ENCODE peak calls at places on chromosome 21, in nine cellular contexts. R is A549; N is aorta; L is CD8-positive, alpha-beta memory T cell; X is cardiac muscle cell; K is IMR-90; C is CD8-positive, alpha-beta T cell; P is colonic mucosa; Z is adrenal gland. W is an unnamed sample.

GRCh38 chr21:40146201-40146890 is 279.1 kb downstream of the PCP4 start:
- DNase-seq in R (no peak), N (no peak), L (no peak), X (no peak), K (no peak), C (no peak), P (no peak), Z (no peak), W (no peak)

GRCh38 chr21:25742900-25743299 is 8.1 kb downstream of the GABPA start:
- DNase-seq in R (no peak), N (no peak), L (no peak), X (no peak), K (no peak), C (no peak), P (no peak), Z (no peak), W (no peak)

GRCh38 chr21:42535602-42536171 is 22.0 kb downstream of the SLC37A1 start:
- DNase-seq in R (no peak), N (no peak), L (no peak), X (no peak), K (no peak), C (no peak), P (peak), Z (no peak), W (no peak)

GRCh38 chr21:42654179-42654912 is 925 bp downstream of the PDE9A start:
- DNase-seq in R (peak), N (peak), L (no peak), X (no peak), K (no peak), C (peak), P (peak), Z (no peak), W (no peak)

GRCh38 chr21:42040411-42041180 is 30.4 kb upstream of the ZBTB21 start:
- DNase-seq in R (peak), N (no peak), L (no peak), X (peak), K (peak), C (no peak), P (no peak), Z (peak), W (no peak)

GRCh38 chr21:14553422-14553821 is 7.3 kb upstream of the SAMSN1 start:
- DNase-seq in R (no peak), N (no peak), L (no peak), X (no peak), K (no peak), C (no peak), P (no peak), Z (no peak), W (no peak)

GRCh38 chr21:42925114-42925907 is at the start of gene ERVH48-1:
- DNase-seq in R (no peak), N (peak), L (no peak), X (peak), K (peak), C (no peak), P (no peak), Z (no peak), W (no peak)

GRCh38 chr21:25925064-25925463 is 190.3 kb downstream of the GABPA start:
- DNase-seq in R (no peak), N (no peak), L (no peak), X (no peak), K (no peak), C (no peak), P (no peak), Z (no peak), W (no peak)

GRCh38 chr21:45818904-45819285 is 162.7 kb upstream of the COL6A1 start:
- DNase-seq in R (peak), N (no peak), L (no peak), X (peak), K (peak), C (peak), P (no peak), Z (no peak), W (no peak)

GRCh38 chr21:29947119-29947518 is 7.3 kb upstream of the GRIK1 start:
- DNase-seq in R (no peak), N (no peak), L (no peak), X (no peak), K (no peak), C (no peak), P (no peak), Z (no peak), W (no peak)

GRCh38 chr21:41112740-41113692 is 54.9 kb upstream of the BACE2 start:
- DNase-seq in R (no peak), N (peak), L (no peak), X (peak), K (peak), C (no peak), P (no peak), Z (no peak), W (no peak)

GRCh38 chr21:46503922-46504539 is 45.3 kb downstream of the DIP2A start:
- DNase-seq in R (no peak), N (no peak), L (no peak), X (no peak), K (no peak), C (no peak), P (no peak), Z (no peak), W (no peak)

GRCh38 chr21:25506887-25507286 is 100.4 kb downstream of the MRPL39 start:
- DNase-seq in R (peak), N (no peak), L (no peak), X (no peak), K (peak), C (no peak), P (no peak), Z (no peak), W (no peak)

GRCh38 chr21:42734323-42734971 is 81.0 kb downstream of the PDE9A start:
- DNase-seq in R (peak), N (no peak), L (no peak), X (no peak), K (no peak), C (no peak), P (no peak), Z (no peak), W (no peak)

GRCh38 chr21:39958731-39959130 is 91.5 kb downstream of the PCP4 start:
- DNase-seq in R (no peak), N (no peak), L (no peak), X (no peak), K (no peak), C (no peak), P (no peak), Z (no peak), W (no peak)

GRCh38 chr21:29185172-29185571 is 54.7 kb downstream of the MAP3K7CL start:
- DNase-seq in R (no peak), N (no peak), L (no peak), X (no peak), K (peak), C (no peak), P (no peak), Z (no peak), W (no peak)

GRCh38 chr21:41023936-41024335 is 144.0 kb upstream of the BACE2 start:
- DNase-seq in R (no peak), N (no peak), L (no peak), X (no peak), K (no peak), C (no peak), P (no peak), Z (no peak), W (no peak)

GRCh38 chr21:45843426-45843825 is 138.1 kb upstream of the COL6A1 start:
- DNase-seq in R (no peak), N (no peak), L (no peak), X (no peak), K (no peak), C (no peak), P (no peak), Z (no peak), W (no peak)

GRCh38 chr21:43357708-43358430 is 69.1 kb downstream of the SIK1 start:
- DNase-seq in R (no peak), N (no peak), L (no peak), X (no peak), K (no peak), C (no peak), P (no peak), Z (no peak), W (no peak)

GRCh38 chr21:46116846-46117585 is 19.1 kb downstream of the COL6A2 start:
- DNase-seq in R (no peak), N (peak), L (peak), X (no peak), K (no peak), C (no peak), P (no peak), Z (peak), W (no peak)

GRCh38 chr21:26148834-26149354 is 21.7 kb downstream of the APP start:
- DNase-seq in R (no peak), N (no peak), L (no peak), X (peak), K (peak), C (no peak), P (no peak), Z (no peak), W (no peak)

GRCh38 chr21:32624726-32625125 is 12.5 kb upstream of the CFAP298 start:
- DNase-seq in R (no peak), N (no peak), L (no peak), X (peak), K (peak), C (no peak), P (no peak), Z (no peak), W (no peak)

GRCh38 chr21:27277122-27277521 is 310.2 kb upstream of the ADAMTS5 start:
- DNase-seq in R (no peak), N (no peak), L (no peak), X (peak), K (peak), C (no peak), P (no peak), Z (no peak), W (no peak)

GRCh38 chr21:42474043-42474831 is 21.8 kb downstream of the RSPH1 start:
- DNase-seq in R (peak), N (no peak), L (no peak), X (peak), K (no peak), C (no peak), P (peak), Z (peak), W (no peak)

GRCh38 chr21:45855248-45855801 is 126.2 kb upstream of the COL6A1 start:
- DNase-seq in R (no peak), N (no peak), L (no peak), X (no peak), K (no peak), C (no peak), P (no peak), Z (peak), W (no peak)

GRCh38 chr21:22200378-22201092 is 1202.3 kb downstream of the NCAM2 start:
- DNase-seq in R (no peak), N (no peak), L (no peak), X (no peak), K (no peak), C (no peak), P (no peak), Z (no peak), W (no peak)

DNA sequence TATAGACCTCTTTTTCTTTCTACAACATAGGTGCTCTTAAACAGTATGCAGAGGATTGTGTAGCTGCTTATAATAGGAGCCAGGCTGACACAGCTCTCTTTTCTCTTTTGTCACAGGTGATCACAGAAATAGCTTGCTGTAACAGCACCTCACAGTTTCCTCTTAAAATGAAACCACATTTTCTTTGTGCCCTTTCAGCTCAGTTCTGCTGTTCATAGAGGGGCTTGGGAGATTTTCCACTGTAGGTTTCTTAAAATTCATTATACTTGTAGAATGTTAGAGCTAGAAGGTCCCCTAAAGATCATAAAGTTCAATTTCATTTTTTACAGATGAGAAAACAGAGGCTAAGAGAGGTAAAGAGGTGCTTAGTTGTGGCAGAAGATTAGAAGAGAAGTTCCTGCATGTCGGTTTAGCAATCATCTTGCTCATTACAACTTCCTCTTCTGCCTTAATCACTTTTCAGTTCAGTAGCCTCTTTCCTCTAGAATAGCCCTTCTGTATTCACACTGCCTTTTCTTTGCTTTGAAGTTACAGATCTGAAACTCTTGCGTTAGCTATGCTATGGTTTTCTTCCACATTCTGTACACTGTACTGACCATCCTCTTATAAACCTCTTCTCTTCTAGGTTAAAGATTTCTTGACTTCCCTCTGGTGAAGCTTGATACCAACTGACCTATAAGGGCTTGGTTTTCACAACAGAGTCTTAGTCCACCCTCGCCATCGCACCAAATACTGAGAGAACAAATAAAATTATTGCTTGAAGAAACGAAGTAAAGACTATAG is 35.1 kb downstream of the C21orf91 start:
- DNase-seq in R (no peak), N (no peak), L (no peak), X (no peak), K (no peak), C (no peak), P (no peak), Z (no peak), W (no peak)
- H3K27ac ChIP-seq in R (no peak), N (no peak), L (peak), X (no peak), K (no peak), C (peak), P (peak), Z (no peak), W (no peak)

GRCh38 chr21:44759628-44760285 is 41.9 kb downstream of the UBE2G2 start:
- DNase-seq in R (no peak), N (no peak), L (no peak), X (no peak), K (no peak), C (no peak), P (no peak), Z (no peak), W (no peak)
- H3K27ac ChIP-seq in R (no peak), N (no peak), L (no peak), X (no peak), K (no peak), C (no peak), P (no peak), Z (no peak), W (no peak)

GRCh38 chr21:33642027-33642895 is at the start of gene ITSN1:
- DNase-seq in R (peak), N (peak), L (peak), X (peak), K (peak), C (peak), P (peak), Z (peak), W (peak)

GRCh38 chr21:33644383-33645074 is 2.2 kb downstream of the ITSN1 start:
- DNase-seq in R (no peak), N (no peak), L (no peak), X (peak), K (peak), C (no peak), P (no peak), Z (peak), W (no peak)

GRCh38 chr21:33641339-33642026 is at the start of gene CRYZL1:
- DNase-seq in R (peak), N (peak), L (peak), X (peak), K (peak), C (peak), P (peak), Z (peak), W (peak)

GRCh38 chr21:33643658-33644311 is 1.5 kb downstream of the ITSN1 start:
- DNase-seq in R (no peak), N (no peak), L (no peak), X (peak), K (no peak), C (no peak), P (no peak), Z (no peak), W (no peak)

GRCh38 chr21:33642896-33643657 is 776 bp downstream of the ITSN1 start:
- DNase-seq in R (peak), N (peak), L (no peak), X (peak), K (peak), C (no peak), P (peak), Z (peak), W (no peak)
- H3K27ac ChIP-seq in R (peak), N (peak), L (no peak), X (peak), K (peak), C (no peak), P (peak), Z (peak), W (peak)

GRCh38 chr21:35556536-35556935 is 503.8 kb downstream of the SETD4 start:
- DNase-seq in R (no peak), N (no peak), L (no peak), X (no peak), K (no peak), C (no peak), P (no peak), Z (no peak), W (no peak)

GRCh38 chr21:35562876-35563275 is 497.4 kb downstream of the SETD4 start:
- DNase-seq in R (no peak), N (no peak), L (no peak), X (peak), K (peak), C (no peak), P (no peak), Z (no peak), W (no peak)

GRCh38 chr21:35559128-35559831 is 501.0 kb downstream of the SETD4 start:
- DNase-seq in R (no peak), N (peak), L (no peak), X (peak), K (peak), C (no peak), P (no peak), Z (peak), W (no peak)

GRCh38 chr21:35561076-35561475 is 499.2 kb downstream of the SETD4 start:
- DNase-seq in R (no peak), N (no peak), L (no peak), X (no peak), K (no peak), C (no peak), P (no peak), Z (no peak), W (no peak)

DNA sequence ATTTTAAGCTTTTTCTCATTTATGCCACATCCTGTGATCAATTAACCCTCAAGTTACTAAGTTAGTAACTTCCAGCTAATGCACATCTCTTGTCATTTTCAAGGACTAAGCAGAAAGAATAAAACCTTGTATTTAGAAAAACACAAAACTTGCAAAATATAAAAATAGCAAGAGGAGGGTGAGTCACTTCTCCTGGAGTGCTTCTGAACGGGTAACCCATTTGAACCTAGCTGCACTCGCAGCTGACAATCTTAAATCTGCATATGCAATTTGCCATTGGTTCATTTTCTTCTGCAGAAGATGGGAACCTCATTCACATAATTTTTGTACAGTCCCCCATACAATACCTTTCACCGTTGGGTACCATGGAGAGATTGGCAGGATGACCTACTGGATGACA is 500.4 kb downstream of the SETD4 start:
- DNase-seq in R (no peak), N (no peak), L (no peak), X (peak), K (peak), C (no peak), P (no peak), Z (no peak), W (no peak)
- H3K27ac ChIP-seq in R (no peak), N (no peak), L (no peak), X (no peak), K (no peak), C (no peak), P (no peak), Z (no peak), W (no peak)

DNA sequence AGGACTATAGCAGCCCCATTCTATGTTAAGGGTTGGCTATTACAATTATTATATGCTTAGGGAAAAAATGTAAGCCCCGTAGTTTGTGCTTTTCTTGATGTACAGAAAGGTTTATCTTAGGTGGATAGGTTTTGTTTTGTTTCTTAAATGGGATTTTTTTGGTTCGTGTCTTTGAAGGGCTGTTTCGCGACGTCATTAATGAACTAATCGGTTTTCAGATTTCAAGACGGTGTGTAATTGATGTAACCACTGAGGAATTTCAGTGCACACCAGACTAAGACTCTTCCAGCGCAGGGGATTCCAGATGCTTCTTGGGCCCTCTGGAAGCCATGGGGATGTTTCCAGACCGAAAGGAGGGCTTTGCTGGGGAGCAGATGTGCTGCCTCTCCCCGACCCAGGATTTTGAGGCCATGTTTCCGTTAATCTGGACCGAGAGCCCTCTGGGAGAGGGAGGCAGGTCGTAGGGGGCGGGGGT is 4.8 kb upstream of the SIM2 start:
- DNase-seq in R (no peak), N (no peak), L (no peak), X (no peak), K (peak), C (no peak), P (no peak), Z (no peak), W (no peak)
- H3K27ac ChIP-seq in R (no peak), N (no peak), L (no peak), X (no peak), K (peak), C (no peak), P (no peak), Z (no peak), W (no peak)

GRCh38 chr21:31137951-31138350 is 99.7 kb upstream of the KRTAP19-8 start:
- DNase-seq in R (no peak), N (no peak), L (no peak), X (no peak), K (no peak), C (no peak), P (no peak), Z (no peak), W (no peak)

GRCh38 chr21:31140025-31140424 is 101.7 kb upstream of the KRTAP19-8 start:
- DNase-seq in R (no peak), N (no peak), L (no peak), X (no peak), K (no peak), C (no peak), P (no peak), Z (no peak), W (no peak)

GRCh38 chr21:31135536-31136184 is 97.4 kb upstream of the KRTAP19-8 start:
- DNase-seq in R (no peak), N (no peak), L (no peak), X (no peak), K (no peak), C (no peak), P (no peak), Z (no peak), W (no peak)

GRCh38 chr21:31133243-31133830 is 95.1 kb upstream of the KRTAP19-8 start:
- DNase-seq in R (no peak), N (no peak), L (no peak), X (no peak), K (no peak), C (no peak), P (no peak), Z (no peak), W (no peak)

GRCh38 chr21:31136891-31137290 is 98.6 kb upstream of the KRTAP19-8 start:
- DNase-seq in R (no peak), N (no peak), L (no peak), X (peak), K (peak), C (no peak), P (no peak), Z (no peak), W (no peak)
- H3K27ac ChIP-seq in R (no peak), N (no peak), L (no peak), X (no peak), K (no peak), C (no peak), P (no peak), Z (no peak), W (no peak)

DNA sequence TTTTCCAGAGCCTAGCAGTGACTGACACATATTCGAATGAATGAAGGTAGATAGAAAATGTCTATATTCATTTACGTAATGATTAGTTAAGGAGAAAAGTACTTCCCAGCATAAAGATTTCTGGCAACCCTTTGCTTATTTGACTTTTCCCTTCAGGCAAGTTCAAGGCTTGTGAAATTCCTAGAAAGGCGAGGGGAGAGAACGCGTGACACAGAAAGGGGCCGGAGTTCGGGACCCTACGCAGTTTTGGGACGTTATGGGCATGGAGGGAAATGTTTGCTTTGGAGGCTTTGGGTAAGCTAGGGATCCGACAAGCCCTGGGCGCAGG is 472 bp upstream of the USP25 start:
- DNase-seq in R (no peak), N (no peak), L (no peak), X (no peak), K (peak), C (no peak), P (no peak), Z (no peak), W (no peak)
- H3K27ac ChIP-seq in R (peak), N (peak), L (peak), X (peak), K (peak), C (peak), P (peak), Z (no peak), W (peak)

GRCh38 chr21:38857152-38857825 is 51.6 kb downstream of the ETS2 start:
- DNase-seq in R (no peak), N (no peak), L (no peak), X (no peak), K (no peak), C (no peak), P (no peak), Z (no peak), W (no peak)
- H3K27ac ChIP-seq in R (peak), N (no peak), L (no peak), X (peak), K (no peak), C (no peak), P (no peak), Z (no peak), W (no peak)